ENCODE peak calls at places on chromosomes 3 and 15, in ten cellular contexts. One of them, this sample, is unnamed.
A peak's percentile ranks its signal among the peaks of the same experiment; 100 is the strongest.

GRCh38 chr3:186525369-186526255 is 18.6 kb downstream of the CRYGS start:
- DNase-seq in tibial nerve: no peak
- DNase-seq in stomach: no peak
- DNase-seq in esophagus muscularis mucosa: no peak
- DNase-seq in A549: no peak
- DNase-seq in GM12891: no peak
- DNase-seq in uterus: no peak
- DNase-seq in heart left ventricle: no peak
- DNase-seq in testis: no peak
- DNase-seq in sigmoid colon: no peak
- DNase-seq in this sample: no peak

GRCh38 chr3:141959921-141960554 is 83.6 kb downstream of the ATP1B3 start:
- DNase-seq in tibial nerve: no peak
- DNase-seq in stomach: no peak
- DNase-seq in esophagus muscularis mucosa: no peak
- DNase-seq in A549: no peak
- DNase-seq in GM12891: no peak
- DNase-seq in uterus: no peak
- DNase-seq in heart left ventricle: no peak
- DNase-seq in testis: no peak
- DNase-seq in sigmoid colon: no peak
- DNase-seq in this sample: no peak

GRCh38 chr15:28093761-28094535 is 5.2 kb downstream of the OCA2 start:
- DNase-seq in tibial nerve: no peak
- DNase-seq in stomach: no peak
- DNase-seq in esophagus muscularis mucosa: no peak
- DNase-seq in A549: no peak
- DNase-seq in GM12891: no peak
- DNase-seq in uterus: no peak
- DNase-seq in heart left ventricle: no peak
- DNase-seq in testis: no peak
- DNase-seq in sigmoid colon: no peak
- DNase-seq in this sample: no peak

GRCh38 chr3:112818289-112818688 is 28.4 kb downstream of the CD200R1L start:
- DNase-seq in tibial nerve: no peak
- DNase-seq in stomach: no peak
- DNase-seq in esophagus muscularis mucosa: no peak
- DNase-seq in A549: no peak
- DNase-seq in GM12891: no peak
- DNase-seq in uterus: no peak
- DNase-seq in heart left ventricle: no peak
- DNase-seq in testis: no peak
- DNase-seq in sigmoid colon: no peak
- DNase-seq in this sample: no peak

GRCh38 chr3:152278674-152279427 is 10.1 kb downstream of the MBNL1 start:
- DNase-seq in tibial nerve: no peak
- DNase-seq in stomach: no peak
- DNase-seq in esophagus muscularis mucosa: no peak
- DNase-seq in A549: no peak
- DNase-seq in GM12891: no peak
- DNase-seq in uterus: no peak
- DNase-seq in heart left ventricle: no peak
- DNase-seq in testis: no peak
- DNase-seq in sigmoid colon: no peak
- DNase-seq in this sample: no peak

GRCh38 chr3:8607285-8608040 is 37.1 kb downstream of the SSUH2 start:
- DNase-seq in tibial nerve: no peak
- DNase-seq in stomach: peak; percentile 67
- DNase-seq in esophagus muscularis mucosa: no peak
- DNase-seq in A549: peak; percentile 25
- DNase-seq in GM12891: no peak
- DNase-seq in uterus: peak; percentile 58
- DNase-seq in heart left ventricle: peak; percentile 73
- DNase-seq in testis: peak; percentile 89
- DNase-seq in sigmoid colon: no peak
- DNase-seq in this sample: no peak

GRCh38 chr3:124761935-124762334 is 31.7 kb downstream of the UMPS start:
- DNase-seq in tibial nerve: no peak
- DNase-seq in stomach: no peak
- DNase-seq in esophagus muscularis mucosa: no peak
- DNase-seq in A549: no peak
- DNase-seq in GM12891: no peak
- DNase-seq in uterus: no peak
- DNase-seq in heart left ventricle: no peak
- DNase-seq in testis: no peak
- DNase-seq in sigmoid colon: no peak
- DNase-seq in this sample: no peak

GRCh38 chr3:177516130-177517011 is 319.1 kb upstream of the TBL1XR1 start:
- DNase-seq in tibial nerve: no peak
- DNase-seq in stomach: no peak
- DNase-seq in esophagus muscularis mucosa: no peak
- DNase-seq in A549: no peak
- DNase-seq in GM12891: no peak
- DNase-seq in uterus: peak; percentile 37
- DNase-seq in heart left ventricle: peak; percentile 57
- DNase-seq in testis: peak; percentile 72
- DNase-seq in sigmoid colon: no peak
- DNase-seq in this sample: peak; percentile 54

DNA sequence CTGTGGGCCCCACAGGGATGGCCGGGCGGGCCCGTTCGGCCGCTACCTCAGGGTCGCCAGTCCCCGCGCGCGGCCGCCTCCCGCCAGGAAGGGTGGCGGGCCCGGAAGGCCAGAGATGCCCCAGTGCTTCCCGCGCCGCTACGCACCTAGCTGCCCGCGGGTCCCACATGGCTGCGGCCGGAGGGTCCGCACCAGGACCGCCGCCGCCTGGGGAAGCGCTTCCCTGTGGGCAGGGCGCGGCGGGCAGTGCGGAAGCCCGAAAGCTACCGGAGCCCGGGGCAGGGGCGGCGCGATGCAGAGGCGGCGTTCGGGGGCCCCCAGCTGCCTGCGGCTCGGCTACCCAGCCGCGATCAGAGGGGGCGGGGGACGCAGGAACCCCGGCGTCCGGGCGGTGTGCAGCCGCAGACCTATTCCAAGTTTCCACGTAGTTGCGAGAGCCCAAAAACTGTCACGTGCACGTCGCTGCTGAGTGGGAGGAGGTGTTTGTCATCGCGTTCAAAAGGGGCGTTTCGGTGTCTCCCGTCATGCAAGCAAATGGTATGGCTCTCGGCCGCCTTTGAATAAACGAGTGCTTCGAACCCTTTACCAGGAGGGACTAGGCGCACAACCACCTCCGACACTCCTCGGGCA is at the start of gene TRANK1:
- DNase-seq in tibial nerve: peak; percentile 35
- DNase-seq in stomach: peak; percentile 56
- DNase-seq in esophagus muscularis mucosa: peak; percentile 94
- DNase-seq in A549: peak; percentile 18
- DNase-seq in GM12891: peak; percentile 63
- DNase-seq in uterus: peak; percentile 72
- DNase-seq in heart left ventricle: peak; percentile 67
- DNase-seq in testis: peak; percentile 81
- DNase-seq in sigmoid colon: peak; percentile 89
- DNase-seq in this sample: peak; percentile 54
- TF ChIP-seq POLR2A in tibial nerve: peak; percentile 14
- TF ChIP-seq POLR2A in stomach: no peak
- TF ChIP-seq POLR2A in esophagus muscularis mucosa: peak; percentile 45
- TF ChIP-seq POLR2A in A549: no peak
- TF ChIP-seq POLR2A in GM12891: no peak
- TF ChIP-seq POLR2A in uterus: peak; percentile 26
- TF ChIP-seq POLR2A in heart left ventricle: no peak
- TF ChIP-seq POLR2A in testis: no peak
- TF ChIP-seq POLR2A in sigmoid colon: no peak
- TF ChIP-seq POLR2A in this sample: no peak

DNA sequence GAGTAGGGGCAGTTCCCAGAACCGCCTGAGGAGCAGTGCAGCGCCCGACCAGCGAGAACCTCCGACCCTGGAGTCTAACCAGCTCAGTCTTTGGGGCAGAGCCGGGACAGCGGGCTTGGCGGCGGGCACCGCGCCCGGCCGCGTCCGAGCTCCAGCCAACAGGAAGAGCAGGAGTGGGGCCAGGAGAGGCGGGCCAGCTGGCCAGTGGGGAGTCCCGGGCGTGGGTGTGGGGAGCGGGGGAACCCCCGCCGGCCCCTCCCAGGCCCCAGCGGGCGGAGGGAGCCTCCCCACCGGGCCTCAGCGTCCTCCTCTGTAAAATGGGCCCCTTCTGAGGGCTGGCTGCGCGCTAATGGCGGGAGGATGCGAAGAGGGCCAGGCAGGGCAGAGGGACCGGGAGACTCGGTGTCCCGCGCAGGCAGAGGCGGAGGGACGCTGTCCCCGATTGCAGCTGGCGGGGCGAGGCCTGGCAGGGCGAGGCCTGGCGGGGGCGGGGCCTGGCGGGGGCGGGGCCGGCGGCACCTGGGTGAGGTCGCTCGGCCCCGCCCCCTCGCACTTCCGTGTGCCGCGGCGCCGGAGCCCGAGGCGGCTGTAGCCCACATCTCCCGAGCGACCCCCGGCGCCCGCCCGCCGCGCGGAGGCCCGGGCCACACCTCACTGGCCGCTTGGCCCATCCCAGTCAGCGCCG is at the start of gene PRKCD:
- DNase-seq in tibial nerve: peak; percentile 66
- DNase-seq in stomach: peak; percentile 91
- DNase-seq in esophagus muscularis mucosa: peak; percentile 95
- DNase-seq in A549: peak; percentile 72
- DNase-seq in GM12891: peak; percentile 96
- DNase-seq in uterus: peak; percentile 85
- DNase-seq in heart left ventricle: peak; percentile 86
- DNase-seq in testis: peak; percentile 87
- DNase-seq in sigmoid colon: peak; percentile 93
- DNase-seq in this sample: peak; percentile 83
- TF ChIP-seq POLR2A in tibial nerve: no peak
- TF ChIP-seq POLR2A in stomach: peak; percentile 31
- TF ChIP-seq POLR2A in esophagus muscularis mucosa: no peak
- TF ChIP-seq POLR2A in A549: peak; percentile 57
- TF ChIP-seq POLR2A in GM12891: peak; percentile 56
- TF ChIP-seq POLR2A in uterus: no peak
- TF ChIP-seq POLR2A in heart left ventricle: peak; percentile 48
- TF ChIP-seq POLR2A in testis: no peak
- TF ChIP-seq POLR2A in sigmoid colon: no peak
- TF ChIP-seq POLR2A in this sample: peak; percentile 29

GRCh38 chr3:16793321-16793720 is 91.4 kb upstream of the PLCL2 start:
- DNase-seq in tibial nerve: no peak
- DNase-seq in stomach: no peak
- DNase-seq in esophagus muscularis mucosa: no peak
- DNase-seq in A549: no peak
- DNase-seq in GM12891: no peak
- DNase-seq in uterus: no peak
- DNase-seq in heart left ventricle: no peak
- DNase-seq in testis: no peak
- DNase-seq in sigmoid colon: no peak
- DNase-seq in this sample: no peak

GRCh38 chr3:16784958-16785357 is 99.8 kb upstream of the PLCL2 start:
- DNase-seq in tibial nerve: no peak
- DNase-seq in stomach: no peak
- DNase-seq in esophagus muscularis mucosa: no peak
- DNase-seq in A549: no peak
- DNase-seq in GM12891: no peak
- DNase-seq in uterus: no peak
- DNase-seq in heart left ventricle: no peak
- DNase-seq in testis: no peak
- DNase-seq in sigmoid colon: no peak
- DNase-seq in this sample: no peak

GRCh38 chr3:16789344-16790100 is 95.2 kb upstream of the PLCL2 start:
- DNase-seq in tibial nerve: no peak
- DNase-seq in stomach: no peak
- DNase-seq in esophagus muscularis mucosa: no peak
- DNase-seq in A549: no peak
- DNase-seq in GM12891: no peak
- DNase-seq in uterus: no peak
- DNase-seq in heart left ventricle: no peak
- DNase-seq in testis: no peak
- DNase-seq in sigmoid colon: no peak
- DNase-seq in this sample: no peak

GRCh38 chr3:16790432-16791379 is 94.0 kb upstream of the PLCL2 start:
- DNase-seq in tibial nerve: no peak
- DNase-seq in stomach: no peak
- DNase-seq in esophagus muscularis mucosa: no peak
- DNase-seq in A549: no peak
- DNase-seq in GM12891: no peak
- DNase-seq in uterus: no peak
- DNase-seq in heart left ventricle: no peak
- DNase-seq in testis: no peak
- DNase-seq in sigmoid colon: no peak
- DNase-seq in this sample: no peak

DNA sequence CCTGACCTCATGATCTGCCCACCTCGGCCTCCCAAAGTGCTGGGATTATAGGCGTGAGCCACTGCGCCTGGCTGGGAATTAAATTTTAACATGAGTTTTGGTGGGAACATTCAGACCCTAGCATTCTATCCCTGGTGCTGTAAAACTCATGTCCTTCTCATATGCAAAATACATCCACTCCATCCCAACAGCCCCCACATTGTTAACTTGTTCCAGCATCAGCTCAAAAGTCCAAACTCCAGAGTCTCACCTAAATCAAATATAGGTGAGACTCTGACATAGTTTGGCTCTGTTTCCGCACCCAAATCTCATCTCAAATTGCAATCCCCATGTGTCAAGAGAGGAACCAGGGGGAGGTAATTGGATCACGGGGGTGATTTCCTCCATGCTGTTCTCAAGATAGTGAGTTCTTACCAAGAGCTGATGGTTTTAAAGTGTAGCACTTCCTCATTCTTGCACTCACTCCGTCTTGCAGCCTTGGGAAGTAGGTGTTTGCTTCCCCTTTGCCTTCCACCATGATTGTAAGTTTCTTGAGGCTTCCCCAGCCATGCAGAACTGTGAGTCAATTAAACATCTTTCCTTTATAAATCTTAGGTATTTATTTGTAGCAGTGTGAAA is 96.2 kb upstream of the PLCL2 start:
- DNase-seq in tibial nerve: no peak
- DNase-seq in stomach: no peak
- DNase-seq in esophagus muscularis mucosa: no peak
- DNase-seq in A549: no peak
- DNase-seq in GM12891: no peak
- DNase-seq in uterus: no peak
- DNase-seq in heart left ventricle: no peak
- DNase-seq in testis: no peak
- DNase-seq in sigmoid colon: no peak
- DNase-seq in this sample: no peak
- TF ChIP-seq POLR2A in tibial nerve: no peak
- TF ChIP-seq POLR2A in stomach: no peak
- TF ChIP-seq POLR2A in esophagus muscularis mucosa: no peak
- TF ChIP-seq POLR2A in A549: no peak
- TF ChIP-seq POLR2A in GM12891: no peak
- TF ChIP-seq POLR2A in uterus: no peak
- TF ChIP-seq POLR2A in heart left ventricle: no peak
- TF ChIP-seq POLR2A in testis: no peak
- TF ChIP-seq POLR2A in sigmoid colon: no peak
- TF ChIP-seq POLR2A in this sample: no peak

GRCh38 chr3:72413228-72413627 is 435.0 kb downstream of the SHQ1 start:
- DNase-seq in tibial nerve: no peak
- DNase-seq in stomach: no peak
- DNase-seq in esophagus muscularis mucosa: no peak
- DNase-seq in A549: no peak
- DNase-seq in GM12891: no peak
- DNase-seq in uterus: no peak
- DNase-seq in heart left ventricle: no peak
- DNase-seq in testis: no peak
- DNase-seq in sigmoid colon: no peak
- DNase-seq in this sample: no peak

GRCh38 chr3:72411102-72411501 is 437.1 kb downstream of the SHQ1 start:
- DNase-seq in tibial nerve: no peak
- DNase-seq in stomach: no peak
- DNase-seq in esophagus muscularis mucosa: no peak
- DNase-seq in A549: no peak
- DNase-seq in GM12891: no peak
- DNase-seq in uterus: no peak
- DNase-seq in heart left ventricle: no peak
- DNase-seq in testis: no peak
- DNase-seq in sigmoid colon: no peak
- DNase-seq in this sample: no peak

GRCh38 chr3:72408983-72409779 is 439.1 kb downstream of the SHQ1 start:
- DNase-seq in tibial nerve: no peak
- DNase-seq in stomach: no peak
- DNase-seq in esophagus muscularis mucosa: no peak
- DNase-seq in A549: no peak
- DNase-seq in GM12891: no peak
- DNase-seq in uterus: no peak
- DNase-seq in heart left ventricle: no peak
- DNase-seq in testis: no peak
- DNase-seq in sigmoid colon: no peak
- DNase-seq in this sample: no peak

GRCh38 chr3:72412557-72412956 is 435.7 kb downstream of the SHQ1 start:
- DNase-seq in tibial nerve: no peak
- DNase-seq in stomach: no peak
- DNase-seq in esophagus muscularis mucosa: no peak
- DNase-seq in A549: no peak
- DNase-seq in GM12891: no peak
- DNase-seq in uterus: no peak
- DNase-seq in heart left ventricle: no peak
- DNase-seq in testis: no peak
- DNase-seq in sigmoid colon: no peak
- DNase-seq in this sample: no peak

GRCh38 chr3:72411843-72412242 is 436.4 kb downstream of the SHQ1 start:
- DNase-seq in tibial nerve: no peak
- DNase-seq in stomach: no peak
- DNase-seq in esophagus muscularis mucosa: no peak
- DNase-seq in A549: no peak
- DNase-seq in GM12891: no peak
- DNase-seq in uterus: no peak
- DNase-seq in heart left ventricle: no peak
- DNase-seq in testis: no peak
- DNase-seq in sigmoid colon: no peak
- DNase-seq in this sample: no peak
- TF ChIP-seq POLR2A in tibial nerve: no peak
- TF ChIP-seq POLR2A in stomach: no peak
- TF ChIP-seq POLR2A in esophagus muscularis mucosa: no peak
- TF ChIP-seq POLR2A in A549: no peak
- TF ChIP-seq POLR2A in GM12891: no peak
- TF ChIP-seq POLR2A in uterus: no peak
- TF ChIP-seq POLR2A in heart left ventricle: no peak
- TF ChIP-seq POLR2A in testis: no peak
- TF ChIP-seq POLR2A in sigmoid colon: no peak
- TF ChIP-seq POLR2A in this sample: no peak